ENCODE peak calls at places on chromosomes 11 and 22, in nine cellular contexts. One of them, this sample, is unnamed.

GRCh38 chr22:24434472-24435322 is 7.3 kb downstream of the ADORA2A start:
- DNase-seq in T follicular helper cell: peak
- DNase-seq in stimulated activated CD4-positive, alpha-beta T cell treated with anti-CD3 and anti-CD28 coated beads, Interleukin-4, amount 100 ng/mL, for 48 hours: peak
- DNase-seq in glutamatergic neuron: peak
- DNase-seq in hepatocyte: no peak
- DNase-seq in HCT116: no peak
- DNase-seq in memory B cell: peak
- DNase-seq in GM19239: peak
- DNase-seq in AG08395: no peak
- DNase-seq in this sample: peak

GRCh38 chr11:45489281-45489906 is 176.0 kb downstream of the CHST1 start:
- DNase-seq in T follicular helper cell: no peak
- DNase-seq in stimulated activated CD4-positive, alpha-beta T cell treated with anti-CD3 and anti-CD28 coated beads, Interleukin-4, amount 100 ng/mL, for 48 hours: no peak
- DNase-seq in glutamatergic neuron: no peak
- DNase-seq in hepatocyte: peak
- DNase-seq in HCT116: no peak
- DNase-seq in memory B cell: no peak
- DNase-seq in GM19239: no peak
- DNase-seq in AG08395: no peak
- DNase-seq in this sample: no peak

GRCh38 chr11:114179234-114179941 is 116.8 kb upstream of the NNMT start:
- DNase-seq in T follicular helper cell: no peak
- DNase-seq in stimulated activated CD4-positive, alpha-beta T cell treated with anti-CD3 and anti-CD28 coated beads, Interleukin-4, amount 100 ng/mL, for 48 hours: no peak
- DNase-seq in glutamatergic neuron: no peak
- DNase-seq in hepatocyte: peak
- DNase-seq in HCT116: no peak
- DNase-seq in memory B cell: no peak
- DNase-seq in GM19239: no peak
- DNase-seq in AG08395: no peak
- DNase-seq in this sample: no peak

GRCh38 chr11:36212507-36212906 is 76.7 kb downstream of the COMMD9 start:
- DNase-seq in T follicular helper cell: no peak
- DNase-seq in stimulated activated CD4-positive, alpha-beta T cell treated with anti-CD3 and anti-CD28 coated beads, Interleukin-4, amount 100 ng/mL, for 48 hours: no peak
- DNase-seq in glutamatergic neuron: no peak
- DNase-seq in hepatocyte: no peak
- DNase-seq in HCT116: no peak
- DNase-seq in memory B cell: no peak
- DNase-seq in GM19239: no peak
- DNase-seq in AG08395: no peak
- DNase-seq in this sample: no peak

GRCh38 chr22:44837481-44837880 is 85.1 kb downstream of the ARHGAP8 start:
- DNase-seq in T follicular helper cell: no peak
- DNase-seq in stimulated activated CD4-positive, alpha-beta T cell treated with anti-CD3 and anti-CD28 coated beads, Interleukin-4, amount 100 ng/mL, for 48 hours: no peak
- DNase-seq in glutamatergic neuron: no peak
- DNase-seq in hepatocyte: no peak
- DNase-seq in HCT116: no peak
- DNase-seq in memory B cell: no peak
- DNase-seq in GM19239: no peak
- DNase-seq in AG08395: no peak
- DNase-seq in this sample: no peak

GRCh38 chr11:120517390-120518315 is 6.1 kb downstream of the GRIK4 start:
- DNase-seq in T follicular helper cell: no peak
- DNase-seq in stimulated activated CD4-positive, alpha-beta T cell treated with anti-CD3 and anti-CD28 coated beads, Interleukin-4, amount 100 ng/mL, for 48 hours: no peak
- DNase-seq in glutamatergic neuron: no peak
- DNase-seq in hepatocyte: peak
- DNase-seq in HCT116: no peak
- DNase-seq in memory B cell: no peak
- DNase-seq in GM19239: no peak
- DNase-seq in AG08395: no peak
- DNase-seq in this sample: no peak

GRCh38 chr11:2394818-2395105 is 5.8 kb upstream of the TSSC4 start:
- DNase-seq in T follicular helper cell: no peak
- DNase-seq in stimulated activated CD4-positive, alpha-beta T cell treated with anti-CD3 and anti-CD28 coated beads, Interleukin-4, amount 100 ng/mL, for 48 hours: no peak
- DNase-seq in glutamatergic neuron: no peak
- DNase-seq in hepatocyte: no peak
- DNase-seq in HCT116: no peak
- DNase-seq in memory B cell: no peak
- DNase-seq in GM19239: no peak
- DNase-seq in AG08395: no peak
- DNase-seq in this sample: no peak

GRCh38 chr11:115398333-115398732 is 105.9 kb downstream of the CADM1 start:
- DNase-seq in T follicular helper cell: no peak
- DNase-seq in stimulated activated CD4-positive, alpha-beta T cell treated with anti-CD3 and anti-CD28 coated beads, Interleukin-4, amount 100 ng/mL, for 48 hours: no peak
- DNase-seq in glutamatergic neuron: no peak
- DNase-seq in hepatocyte: no peak
- DNase-seq in HCT116: no peak
- DNase-seq in memory B cell: no peak
- DNase-seq in GM19239: no peak
- DNase-seq in AG08395: no peak
- DNase-seq in this sample: no peak

GRCh38 chr11:61737636-61738386 is 14.6 kb upstream of the MYRF start:
- DNase-seq in T follicular helper cell: no peak
- DNase-seq in stimulated activated CD4-positive, alpha-beta T cell treated with anti-CD3 and anti-CD28 coated beads, Interleukin-4, amount 100 ng/mL, for 48 hours: no peak
- DNase-seq in glutamatergic neuron: no peak
- DNase-seq in hepatocyte: no peak
- DNase-seq in HCT116: no peak
- DNase-seq in memory B cell: no peak
- DNase-seq in GM19239: no peak
- DNase-seq in AG08395: no peak
- DNase-seq in this sample: no peak

GRCh38 chr11:60835472-60835871 is 6.4 kb upstream of the CCDC86 start:
- DNase-seq in T follicular helper cell: no peak
- DNase-seq in stimulated activated CD4-positive, alpha-beta T cell treated with anti-CD3 and anti-CD28 coated beads, Interleukin-4, amount 100 ng/mL, for 48 hours: no peak
- DNase-seq in glutamatergic neuron: no peak
- DNase-seq in hepatocyte: no peak
- DNase-seq in HCT116: no peak
- DNase-seq in memory B cell: no peak
- DNase-seq in GM19239: no peak
- DNase-seq in AG08395: no peak
- DNase-seq in this sample: no peak

GRCh38 chr11:118503216-118503615 is 24.1 kb upstream of the TTC36 start:
- DNase-seq in T follicular helper cell: no peak
- DNase-seq in stimulated activated CD4-positive, alpha-beta T cell treated with anti-CD3 and anti-CD28 coated beads, Interleukin-4, amount 100 ng/mL, for 48 hours: no peak
- DNase-seq in glutamatergic neuron: no peak
- DNase-seq in hepatocyte: no peak
- DNase-seq in HCT116: no peak
- DNase-seq in memory B cell: no peak
- DNase-seq in GM19239: no peak
- DNase-seq in AG08395: no peak
- DNase-seq in this sample: no peak

GRCh38 chr11:123173040-123173855 is 21.8 kb downstream of the CLMP start:
- DNase-seq in T follicular helper cell: no peak
- DNase-seq in stimulated activated CD4-positive, alpha-beta T cell treated with anti-CD3 and anti-CD28 coated beads, Interleukin-4, amount 100 ng/mL, for 48 hours: no peak
- DNase-seq in glutamatergic neuron: no peak
- DNase-seq in hepatocyte: peak
- DNase-seq in HCT116: no peak
- DNase-seq in memory B cell: no peak
- DNase-seq in GM19239: no peak
- DNase-seq in AG08395: peak
- DNase-seq in this sample: no peak

This sample was measured in D721Med.